ENCODE peak calls at places on chromosomes 11 and 22, in four cellular contexts. One of them, this sample, is unnamed.

GRCh38 chr11:83187463-83187862 is 6.0 kb upstream of the ANKRD42 start:
- DNase-seq in AG04450: no peak
- DNase-seq in A549: no peak
- DNase-seq in substantia nigra: no peak
- DNase-seq in this sample: no peak

GRCh38 chr11:114162719-114163123 is 103.2 kb downstream of the ZBTB16 start:
- DNase-seq in A549: peak
- DNase-seq in substantia nigra: peak
- DNase-seq in AG04450: peak
- DNase-seq in this sample: peak

GRCh38 chr11:61056566-61056965 is 45.7 kb upstream of the CD5 start:
- DNase-seq in A549: no peak
- DNase-seq in substantia nigra: no peak
- DNase-seq in AG04450: no peak
- DNase-seq in this sample: no peak

GRCh38 chr22:41833369-41834004 is 582 bp downstream of the SREBF2 start:
- DNase-seq in substantia nigra: no peak
- DNase-seq in AG04450: no peak
- DNase-seq in A549: peak
- DNase-seq in this sample: peak

GRCh38 chr11:65496304-65497140 is 2.3 kb upstream of the MALAT1 start:
- DNase-seq in AG04450: no peak
- DNase-seq in substantia nigra: no peak
- DNase-seq in A549: no peak
- DNase-seq in this sample: peak

GRCh38 chr11:14612624-14613023 is 31.0 kb upstream of the PDE3B start:
- DNase-seq in A549: no peak
- DNase-seq in substantia nigra: no peak
- DNase-seq in AG04450: no peak
- DNase-seq in this sample: no peak

GRCh38 chr11:46724088-46724487 is 5.1 kb downstream of the F2 start:
- DNase-seq in AG04450: no peak
- DNase-seq in substantia nigra: no peak
- DNase-seq in A549: no peak
- DNase-seq in this sample: no peak

GRCh38 chr22:22926359-22927195 is 39.0 kb downstream of the IGLL5 start:
- DNase-seq in substantia nigra: no peak
- DNase-seq in AG04450: no peak
- DNase-seq in A549: no peak
- DNase-seq in this sample: no peak

GRCh38 chr11:81772161-81772560 is 961.5 kb downstream of the FAM181B start:
- DNase-seq in AG04450: no peak
- DNase-seq in substantia nigra: no peak
- DNase-seq in A549: no peak
- DNase-seq in this sample: no peak

GRCh38 chr11:465896-466538 is 15.9 kb downstream of the PTDSS2 start:
- DNase-seq in substantia nigra: no peak
- DNase-seq in A549: no peak
- DNase-seq in AG04450: no peak
- DNase-seq in this sample: no peak

GRCh38 chr11:96329419-96329818 is 13.6 kb downstream of the MAML2 start:
- DNase-seq in AG04450: no peak
- DNase-seq in substantia nigra: no peak
- DNase-seq in A549: no peak
- DNase-seq in this sample: no peak

GRCh38 chr11:75263944-75264349 is 23.4 kb downstream of the TPBGL start:
- DNase-seq in AG04450: no peak
- DNase-seq in A549: no peak
- DNase-seq in substantia nigra: no peak
- DNase-seq in this sample: no peak

GRCh38 chr22:33921576-33922181 is 1.4 kb upstream of the LARGE1 start:
- DNase-seq in substantia nigra: peak
- DNase-seq in A549: peak
- DNase-seq in AG04450: peak
- DNase-seq in this sample: peak

GRCh38 chr11:12675951-12676711 is 1.9 kb downstream of the TEAD1 start:
- DNase-seq in AG04450: no peak
- DNase-seq in A549: no peak
- DNase-seq in substantia nigra: no peak
- DNase-seq in this sample: peak

GRCh38 chr11:62851807-62852522 is 12.6 kb upstream of the WDR74 start:
- DNase-seq in AG04450: no peak
- DNase-seq in A549: no peak
- DNase-seq in substantia nigra: no peak
- DNase-seq in this sample: no peak

GRCh38 chr11:17988465-17988864 is 24.4 kb downstream of the SERGEF start:
- DNase-seq in AG04450: no peak
- DNase-seq in substantia nigra: no peak
- DNase-seq in A549: no peak
- DNase-seq in this sample: no peak

GRCh38 chr22:43365715-43366440 is 22.7 kb upstream of the SCUBE1 start:
- DNase-seq in AG04450: no peak
- DNase-seq in substantia nigra: no peak
- DNase-seq in A549: no peak
- DNase-seq in this sample: no peak

GRCh38 chr11:68643576-68643975 is 40.8 kb upstream of the GAL start:
- DNase-seq in AG04450: no peak
- DNase-seq in substantia nigra: no peak
- DNase-seq in A549: peak
- DNase-seq in this sample: no peak

GRCh38 chr22:19404676-19405075 is 26.9 kb downstream of the HIRA start:
- DNase-seq in substantia nigra: no peak
- DNase-seq in A549: no peak
- DNase-seq in AG04450: no peak
- DNase-seq in this sample: no peak

GRCh38 chr22:43296279-43296902 is 46.8 kb downstream of the SCUBE1 start:
- DNase-seq in AG04450: no peak
- DNase-seq in A549: no peak
- DNase-seq in substantia nigra: no peak
- DNase-seq in this sample: no peak

GRCh38 chr11:87722756-87723599 is 452.3 kb downstream of the RAB38 start:
- DNase-seq in AG04450: no peak
- DNase-seq in substantia nigra: no peak
- DNase-seq in A549: peak
- DNase-seq in this sample: no peak

GRCh38 chr22:45418056-45418769 is 4.7 kb downstream of the RIBC2 start:
- DNase-seq in AG04450: no peak
- DNase-seq in substantia nigra: no peak
- DNase-seq in A549: no peak
- DNase-seq in this sample: no peak

GRCh38 chr22:27462190-27462589 is 339.4 kb downstream of the MN1 start:
- DNase-seq in AG04450: no peak
- DNase-seq in A549: no peak
- DNase-seq in substantia nigra: no peak
- DNase-seq in this sample: peak

GRCh38 chr22:39244496-39245129 is at the start of gene PDGFB:
- DNase-seq in A549: peak
- DNase-seq in AG04450: no peak
- DNase-seq in substantia nigra: no peak
- DNase-seq in this sample: no peak

GRCh38 chr11:61774441-61774840 is 18.0 kb downstream of the TMEM258 start:
- DNase-seq in substantia nigra: no peak
- DNase-seq in A549: no peak
- DNase-seq in AG04450: no peak
- DNase-seq in this sample: no peak

DNA sequence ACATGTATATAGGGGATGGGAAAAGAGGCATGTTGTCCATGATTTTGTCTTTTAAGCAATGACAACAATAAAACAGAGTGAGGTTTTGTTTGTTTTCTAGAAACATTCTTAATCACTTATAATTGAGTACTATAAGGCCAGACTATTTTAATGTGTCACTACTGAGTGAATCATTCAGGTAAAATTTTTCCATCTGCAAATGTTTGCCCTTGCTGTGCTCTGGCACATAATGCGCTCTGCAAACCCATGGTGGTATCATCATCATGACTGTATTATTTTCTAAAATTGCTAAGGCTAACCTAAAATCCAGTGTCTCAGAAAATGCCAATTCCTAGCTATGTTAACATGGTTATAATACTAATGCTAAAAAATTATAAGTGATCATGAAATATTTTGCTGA is 261.2 kb downstream of the CADM1 start:
- DNase-seq in substantia nigra: no peak
- DNase-seq in A549: no peak
- DNase-seq in AG04450: no peak
- DNase-seq in this sample: no peak
- H3K27ac ChIP-seq in substantia nigra: no peak
- H3K27ac ChIP-seq in A549: peak
- H3K27ac ChIP-seq in AG04450: no peak
- H3K27ac ChIP-seq in this sample: no peak

GRCh38 chr22:29338398-29338797 is 22.9 kb upstream of the RASL10A start:
- DNase-seq in AG04450: no peak
- DNase-seq in substantia nigra: no peak
- DNase-seq in A549: no peak
- DNase-seq in this sample: no peak
- H3K27ac ChIP-seq in AG04450: no peak
- H3K27ac ChIP-seq in substantia nigra: no peak
- H3K27ac ChIP-seq in A549: no peak
- H3K27ac ChIP-seq in this sample: no peak

GRCh38 chr11:126585388-126586302 is 230.2 kb downstream of the ST3GAL4 start:
- DNase-seq in substantia nigra: no peak
- DNase-seq in AG04450: peak
- DNase-seq in A549: peak
- DNase-seq in this sample: peak
- H3K27ac ChIP-seq in substantia nigra: no peak
- H3K27ac ChIP-seq in AG04450: peak
- H3K27ac ChIP-seq in A549: peak
- H3K27ac ChIP-seq in this sample: peak

GRCh38 chr11:78946945-78947914 is 372.6 kb upstream of the NARS2 start:
- DNase-seq in substantia nigra: no peak
- DNase-seq in AG04450: no peak
- DNase-seq in A549: no peak
- DNase-seq in this sample: no peak
- H3K27ac ChIP-seq in substantia nigra: no peak
- H3K27ac ChIP-seq in AG04450: no peak
- H3K27ac ChIP-seq in A549: no peak
- H3K27ac ChIP-seq in this sample: no peak

GRCh38 chr22:31647516-31647915 is 14.5 kb downstream of the PISD start:
- DNase-seq in substantia nigra: no peak
- DNase-seq in AG04450: peak
- DNase-seq in A549: no peak
- DNase-seq in this sample: no peak

GRCh38 chr22:31650391-31650790 is 11.6 kb downstream of the PISD start:
- DNase-seq in A549: no peak
- DNase-seq in substantia nigra: no peak
- DNase-seq in AG04450: peak
- DNase-seq in this sample: no peak

GRCh38 chr22:31647066-31647465 is 14.9 kb downstream of the PISD start:
- DNase-seq in substantia nigra: no peak
- DNase-seq in AG04450: no peak
- DNase-seq in A549: no peak
- DNase-seq in this sample: no peak

GRCh38 chr22:31647921-31648320 is 14.1 kb downstream of the PISD start:
- DNase-seq in substantia nigra: no peak
- DNase-seq in A549: no peak
- DNase-seq in AG04450: no peak
- DNase-seq in this sample: no peak

GRCh38 chr22:31646186-31647019 is 15.6 kb downstream of the PISD start:
- DNase-seq in AG04450: peak
- DNase-seq in A549: peak
- DNase-seq in substantia nigra: no peak
- DNase-seq in this sample: peak
- H3K27ac ChIP-seq in AG04450: peak
- H3K27ac ChIP-seq in A549: no peak
- H3K27ac ChIP-seq in substantia nigra: no peak
- H3K27ac ChIP-seq in this sample: peak

This sample was measured in SJSA1.